ENCODE peak calls at places on chromosome 10, in ten cellular contexts. N is sciatic nerve; T is GM12878; Q is astrocyte of the spinal cord; C is stimulated activated CD4-positive, alpha-beta T cell treated with anti-CD3 and anti-CD28 coated beads, TNF-alpha, amount 100 ng/mL, for 1 hour; L is suprapubic skin; M is activated gamma-delta T cell; B is iPS DF 19.7; X is CD8-positive, alpha-beta memory T cell; O is mesenchymal stem cell. J is an unnamed sample.

GRCh38 chr10:86439544-86439943 is 72.9 kb upstream of the GRID1 start:
- DNase-seq in N (peak), T (no peak), Q (peak), C (no peak), L (peak), M (no peak), B (no peak), X (no peak), O (peak), J (peak)

GRCh38 chr10:3811331-3811870 is 26.4 kb upstream of the KLF6 start:
- DNase-seq in N (no peak), T (peak), Q (peak), C (no peak), L (no peak), M (no peak), B (no peak), X (no peak), O (peak), J (peak)

GRCh38 chr10:103592186-103593021 is 98.9 kb downstream of the NEURL1 start:
- DNase-seq in N (no peak), T (no peak), Q (peak), C (no peak), L (no peak), M (no peak), B (no peak), X (peak), O (peak), J (no peak)

GRCh38 chr10:20990604-20991003 is 93.5 kb upstream of the NEBL start:
- DNase-seq in N (no peak), T (no peak), Q (peak), C (no peak), L (no peak), M (no peak), B (no peak), X (no peak), O (peak), J (no peak)

GRCh38 chr10:29241925-29242324 is 46.9 kb upstream of the LYZL1 start:
- DNase-seq in N (no peak), T (no peak), Q (no peak), C (no peak), L (no peak), M (no peak), B (no peak), X (no peak), O (no peak), J (no peak)

GRCh38 chr10:117188399-117188798 is 8.9 kb upstream of the KCNK18 start:
- DNase-seq in N (no peak), T (no peak), Q (no peak), C (no peak), L (no peak), M (no peak), B (no peak), X (no peak), O (no peak), J (no peak)

GRCh38 chr10:50508315-50509051 is 115.3 kb downstream of the SGMS1 start:
- DNase-seq in N (no peak), T (peak), Q (no peak), C (no peak), L (no peak), M (no peak), B (no peak), X (no peak), O (no peak), J (no peak)

GRCh38 chr10:93086289-93086688 is 12.6 kb downstream of the CYP26A1 start:
- DNase-seq in N (no peak), T (no peak), Q (no peak), C (no peak), L (no peak), M (no peak), B (no peak), X (no peak), O (no peak), J (no peak)

GRCh38 chr10:98431016-98431415 is 15.7 kb downstream of the HPS1 start:
- DNase-seq in N (no peak), T (no peak), Q (no peak), C (no peak), L (no peak), M (no peak), B (no peak), X (no peak), O (no peak), J (no peak)

GRCh38 chr10:73039635-73040034 is 57.0 kb downstream of the P4HA1 start:
- DNase-seq in N (no peak), T (no peak), Q (peak), C (no peak), L (no peak), M (no peak), B (no peak), X (no peak), O (peak), J (no peak)

GRCh38 chr10:44394696-44395383 is 9.9 kb upstream of the CXCL12 start:
- DNase-seq in N (peak), T (no peak), Q (no peak), C (no peak), L (no peak), M (no peak), B (no peak), X (no peak), O (no peak), J (no peak)

GRCh38 chr10:77279207-77279606 is 358.4 kb downstream of the KCNMA1 start:
- DNase-seq in N (no peak), T (peak), Q (peak), C (no peak), L (no peak), M (no peak), B (no peak), X (peak), O (no peak), J (no peak)

GRCh38 chr10:6269953-6270867 is 67.5 kb downstream of the PFKFB3 start:
- DNase-seq in N (no peak), T (peak), Q (no peak), C (peak), L (no peak), M (no peak), B (no peak), X (peak), O (peak), J (no peak)

GRCh38 chr10:63666836-63667383 is 145.7 kb downstream of the REEP3 start:
- DNase-seq in N (no peak), T (peak), Q (peak), C (no peak), L (no peak), M (no peak), B (no peak), X (no peak), O (peak), J (peak)

GRCh38 chr10:12448729-12449391 is 99.5 kb downstream of the CAMK1D start:
- DNase-seq in N (no peak), T (peak), Q (peak), C (peak), L (no peak), M (no peak), B (no peak), X (peak), O (peak), J (peak)

GRCh38 chr10:81405399-81405798 is 469.6 kb upstream of the NRG3 start:
- DNase-seq in N (no peak), T (no peak), Q (no peak), C (no peak), L (no peak), M (no peak), B (no peak), X (no peak), O (no peak), J (no peak)

GRCh38 chr10:126459878-126460481 is 71.7 kb upstream of the ADAM12 start:
- DNase-seq in N (no peak), T (no peak), Q (peak), C (no peak), L (no peak), M (no peak), B (no peak), X (no peak), O (peak), J (peak)

GRCh38 chr10:114661212-114661611 is 3.1 kb upstream of the ABLIM1 start:
- DNase-seq in N (no peak), T (no peak), Q (no peak), C (no peak), L (no peak), M (no peak), B (no peak), X (no peak), O (no peak), J (no peak)

GRCh38 chr10:26439436-26440090 is 1.4 kb downstream of the APBB1IP start:
- DNase-seq in N (no peak), T (no peak), Q (no peak), C (no peak), L (no peak), M (no peak), B (no peak), X (peak), O (no peak), J (no peak)

GRCh38 chr10:94279835-94280709 is 82.7 kb downstream of the NOC3L start:
- DNase-seq in N (peak), T (peak), Q (peak), C (no peak), L (no peak), M (no peak), B (peak), X (peak), O (peak), J (no peak)

GRCh38 chr10:48389272-48389671 is 82.8 kb downstream of the MAPK8 start:
- DNase-seq in N (no peak), T (no peak), Q (no peak), C (no peak), L (no peak), M (no peak), B (no peak), X (no peak), O (peak), J (no peak)

GRCh38 chr10:108454793-108455192 is 1290.3 kb upstream of the SORCS1 start:
- DNase-seq in N (no peak), T (no peak), Q (no peak), C (no peak), L (no peak), M (no peak), B (no peak), X (no peak), O (no peak), J (peak)

GRCh38 chr10:6721480-6721879 is 141.4 kb upstream of the PRKCQ start:
- DNase-seq in N (no peak), T (no peak), Q (peak), C (no peak), L (peak), M (no peak), B (peak), X (no peak), O (peak), J (peak)

GRCh38 chr10:31099664-31100063 is 68.0 kb upstream of the ZNF438 start:
- DNase-seq in N (no peak), T (no peak), Q (peak), C (no peak), L (no peak), M (no peak), B (no peak), X (no peak), O (no peak), J (no peak)

GRCh38 chr10:100209303-100209702 is 20.1 kb downstream of the CHUK start:
- DNase-seq in N (no peak), T (no peak), Q (peak), C (no peak), L (no peak), M (no peak), B (no peak), X (no peak), O (no peak), J (no peak)

GRCh38 chr10:26781797-26782196 is 79.0 kb downstream of the ABI1 start:
- DNase-seq in N (no peak), T (no peak), Q (peak), C (no peak), L (no peak), M (no peak), B (no peak), X (no peak), O (peak), J (no peak)

GRCh38 chr10:7956508-7956907 is 98.0 kb upstream of the GATA3 start:
- DNase-seq in N (no peak), T (peak), Q (peak), C (no peak), L (no peak), M (no peak), B (no peak), X (no peak), O (peak), J (peak)

GRCh38 chr10:59799421-59799820 is 46.2 kb upstream of the MRLN start:
- DNase-seq in N (no peak), T (no peak), Q (no peak), C (no peak), L (no peak), M (no peak), B (no peak), X (no peak), O (no peak), J (peak)

GRCh38 chr10:129937351-129937751 is 26.7 kb downstream of the EBF3 start:
- DNase-seq in N (peak), T (no peak), Q (no peak), C (no peak), L (no peak), M (no peak), B (no peak), X (no peak), O (no peak), J (no peak)

GRCh38 chr10:31147220-31147608 is 115.5 kb upstream of the ZNF438 start:
- DNase-seq in N (no peak), T (no peak), Q (peak), C (no peak), L (no peak), M (no peak), B (no peak), X (no peak), O (peak), J (peak)

J was measured in skeletal muscle cell.